ENCODE peak calls at places on chromosomes 1 and 21, in five cellular contexts. One of them, this sample, is unnamed. For H3K27me3, the result is how much of the 10 kb centered on the place peaks cover.

GRCh38 chr1:14583788-14584187 is 14.7 kb upstream of the KAZN start:
- DNase-seq in stomach: no peak
- DNase-seq in sigmoid colon: no peak
- DNase-seq in H1: no peak
- DNase-seq in esophagus muscularis mucosa: no peak
- DNase-seq in this sample: no peak

GRCh38 chr1:156103521-156103947 is 11.0 kb upstream of the LMNA start:
- DNase-seq in sigmoid colon: peak
- DNase-seq in esophagus muscularis mucosa: no peak
- DNase-seq in stomach: no peak
- DNase-seq in H1: no peak
- DNase-seq in this sample: peak

GRCh38 chr21:39057121-39057520 is 126.1 kb downstream of the PSMG1 start:
- DNase-seq in sigmoid colon: no peak
- DNase-seq in esophagus muscularis mucosa: no peak
- DNase-seq in H1: no peak
- DNase-seq in stomach: no peak
- DNase-seq in this sample: no peak

GRCh38 chr1:6991271-6991670 is 206.0 kb downstream of the CAMTA1 start:
- DNase-seq in sigmoid colon: no peak
- DNase-seq in esophagus muscularis mucosa: no peak
- DNase-seq in stomach: no peak
- DNase-seq in H1: no peak
- DNase-seq in this sample: no peak

GRCh38 chr21:44496900-44497550 is 41.7 kb downstream of the LRRC3 start:
- DNase-seq in esophagus muscularis mucosa: no peak
- DNase-seq in H1: no peak
- DNase-seq in stomach: no peak
- DNase-seq in sigmoid colon: no peak
- DNase-seq in this sample: no peak

GRCh38 chr1:158830074-158830677 is 975 bp upstream of the MNDA start:
- DNase-seq in sigmoid colon: no peak
- DNase-seq in H1: no peak
- DNase-seq in stomach: no peak
- DNase-seq in esophagus muscularis mucosa: no peak
- DNase-seq in this sample: no peak

GRCh38 chr21:39020751-39021474 is 162.3 kb downstream of the PSMG1 start:
- DNase-seq in sigmoid colon: peak
- DNase-seq in esophagus muscularis mucosa: no peak
- DNase-seq in H1: no peak
- DNase-seq in stomach: no peak
- DNase-seq in this sample: peak

GRCh38 chr1:80217377-80217986 is 1211.0 kb upstream of the ADGRL4 start:
- DNase-seq in stomach: no peak
- DNase-seq in H1: no peak
- DNase-seq in sigmoid colon: no peak
- DNase-seq in esophagus muscularis mucosa: no peak
- DNase-seq in this sample: no peak

GRCh38 chr1:197868751-197869501 is 33.5 kb upstream of the C1orf53 start:
- DNase-seq in esophagus muscularis mucosa: no peak
- DNase-seq in H1: peak
- DNase-seq in stomach: no peak
- DNase-seq in sigmoid colon: no peak
- DNase-seq in this sample: peak

GRCh38 chr1:9865745-9866144 is 42.0 kb upstream of the CLSTN1 start:
- DNase-seq in esophagus muscularis mucosa: no peak
- DNase-seq in H1: no peak
- DNase-seq in sigmoid colon: no peak
- DNase-seq in stomach: no peak
- DNase-seq in this sample: no peak

GRCh38 chr1:78619803-78620579 is at the start of gene IFI44L:
- DNase-seq in stomach: peak
- DNase-seq in sigmoid colon: no peak
- DNase-seq in H1: no peak
- DNase-seq in esophagus muscularis mucosa: no peak
- DNase-seq in this sample: peak

GRCh38 chr1:3597599-3597964 is 13.7 kb downstream of the MEGF6 start:
- DNase-seq in H1: no peak
- DNase-seq in esophagus muscularis mucosa: no peak
- DNase-seq in sigmoid colon: no peak
- DNase-seq in stomach: no peak
- DNase-seq in this sample: no peak

GRCh38 chr1:94285026-94285654 is 47.8 kb upstream of the ARHGAP29 start:
- DNase-seq in sigmoid colon: no peak
- DNase-seq in H1: no peak
- DNase-seq in esophagus muscularis mucosa: no peak
- DNase-seq in stomach: no peak
- DNase-seq in this sample: no peak

GRCh38 chr1:51642739-51643142 is 25.8 kb downstream of the OSBPL9 start:
- DNase-seq in stomach: no peak
- DNase-seq in esophagus muscularis mucosa: no peak
- DNase-seq in sigmoid colon: peak
- DNase-seq in H1: no peak
- DNase-seq in this sample: no peak

GRCh38 chr21:32772281-32773047 is 909 bp upstream of the PAXBP1 start:
- DNase-seq in esophagus muscularis mucosa: no peak
- DNase-seq in stomach: peak
- DNase-seq in H1: no peak
- DNase-seq in sigmoid colon: no peak
- DNase-seq in this sample: peak
- TF ChIP-seq POLR2A in esophagus muscularis mucosa: no peak
- TF ChIP-seq POLR2A in stomach: no peak
- TF ChIP-seq POLR2A in H1: no peak
- TF ChIP-seq POLR2A in sigmoid colon: no peak
- TF ChIP-seq POLR2A in this sample: peak

GRCh38 chr1:203439086-203439620 is 36.5 kb upstream of the PRELP start:
- DNase-seq in sigmoid colon: no peak
- DNase-seq in H1: no peak
- DNase-seq in stomach: no peak
- DNase-seq in esophagus muscularis mucosa: no peak
- DNase-seq in this sample: no peak
- H3K27me3 ChIP-seq in sigmoid colon: under half
- H3K27me3 ChIP-seq in H1: under half
- H3K27me3 ChIP-seq in stomach: under half
- H3K27me3 ChIP-seq in esophagus muscularis mucosa: under half
- H3K27me3 ChIP-seq in this sample: under half

GRCh38 chr1:23530089-23530749 is 814 bp downstream of the E2F2 start:
- DNase-seq in sigmoid colon: no peak
- DNase-seq in stomach: no peak
- DNase-seq in H1: no peak
- DNase-seq in esophagus muscularis mucosa: no peak
- DNase-seq in this sample: peak

GRCh38 chr1:23526329-23527041 is 4.5 kb downstream of the E2F2 start:
- DNase-seq in esophagus muscularis mucosa: no peak
- DNase-seq in stomach: no peak
- DNase-seq in sigmoid colon: no peak
- DNase-seq in H1: no peak
- DNase-seq in this sample: peak

GRCh38 chr1:23527366-23527765 is 3.7 kb downstream of the E2F2 start:
- DNase-seq in esophagus muscularis mucosa: no peak
- DNase-seq in sigmoid colon: no peak
- DNase-seq in stomach: no peak
- DNase-seq in H1: no peak
- DNase-seq in this sample: no peak

GRCh38 chr1:23529146-23530088 is 1.6 kb downstream of the E2F2 start:
- DNase-seq in stomach: no peak
- DNase-seq in H1: no peak
- DNase-seq in sigmoid colon: no peak
- DNase-seq in esophagus muscularis mucosa: no peak
- DNase-seq in this sample: peak

GRCh38 chr1:23528245-23528978 is 2.6 kb downstream of the E2F2 start:
- DNase-seq in sigmoid colon: peak
- DNase-seq in stomach: peak
- DNase-seq in H1: no peak
- DNase-seq in esophagus muscularis mucosa: peak
- DNase-seq in this sample: peak
- TF ChIP-seq EP300 in sigmoid colon: no peak
- TF ChIP-seq EP300 in stomach: no peak
- TF ChIP-seq EP300 in H1: no peak
- TF ChIP-seq EP300 in esophagus muscularis mucosa: no peak
- TF ChIP-seq EP300 in this sample: peak

DNA sequence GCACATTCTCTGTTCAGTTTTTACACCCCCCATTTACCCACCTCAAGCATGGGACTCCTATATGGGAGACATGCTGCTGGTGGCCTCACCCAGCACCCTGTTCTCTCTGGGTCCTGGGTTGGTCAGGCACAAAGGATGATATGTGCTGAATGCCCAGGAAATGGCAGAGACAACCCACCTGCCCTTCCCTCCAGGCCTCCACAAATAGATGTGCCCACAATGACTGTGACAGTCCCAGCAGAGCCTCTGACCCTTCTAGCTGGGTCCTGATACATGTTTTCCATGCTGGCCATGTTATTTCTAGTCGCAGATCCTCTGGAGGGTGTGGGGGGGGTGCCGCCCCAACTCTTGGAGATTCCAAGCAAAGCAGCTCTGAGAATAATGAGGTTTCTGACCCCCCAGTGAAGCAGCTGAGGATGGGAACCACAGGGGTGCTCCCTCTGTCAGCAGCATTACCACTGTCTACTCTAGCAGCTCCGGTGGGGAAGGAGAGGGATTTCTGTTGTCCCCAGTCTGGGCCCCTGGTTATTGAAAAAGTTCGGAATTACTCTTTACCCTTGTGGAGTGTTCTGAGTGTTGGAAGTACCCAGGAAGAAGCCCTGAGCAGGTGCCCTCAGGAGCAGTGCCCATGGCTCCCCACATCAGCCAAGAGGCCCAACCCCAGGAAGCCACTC is 1.2 kb upstream of the CCDC28B start:
- DNase-seq in sigmoid colon: no peak
- DNase-seq in stomach: no peak
- DNase-seq in esophagus muscularis mucosa: no peak
- DNase-seq in H1: no peak
- DNase-seq in this sample: no peak
- TF ChIP-seq POLR2A in sigmoid colon: no peak
- TF ChIP-seq POLR2A in stomach: no peak
- TF ChIP-seq POLR2A in esophagus muscularis mucosa: no peak
- TF ChIP-seq POLR2A in H1: peak
- TF ChIP-seq POLR2A in this sample: no peak

GRCh38 chr1:18635070-18635577 is 4.5 kb downstream of the PAX7 start:
- DNase-seq in sigmoid colon: no peak
- DNase-seq in stomach: no peak
- DNase-seq in esophagus muscularis mucosa: no peak
- DNase-seq in H1: no peak
- DNase-seq in this sample: no peak

GRCh38 chr1:18637553-18637960 is 6.9 kb downstream of the PAX7 start:
- DNase-seq in H1: no peak
- DNase-seq in esophagus muscularis mucosa: no peak
- DNase-seq in sigmoid colon: no peak
- DNase-seq in stomach: no peak
- DNase-seq in this sample: no peak

GRCh38 chr1:18636762-18637552 is 6.3 kb downstream of the PAX7 start:
- DNase-seq in H1: no peak
- DNase-seq in stomach: no peak
- DNase-seq in esophagus muscularis mucosa: no peak
- DNase-seq in sigmoid colon: no peak
- DNase-seq in this sample: no peak

GRCh38 chr1:18634276-18634675 is 3.6 kb downstream of the PAX7 start:
- DNase-seq in esophagus muscularis mucosa: no peak
- DNase-seq in stomach: no peak
- DNase-seq in sigmoid colon: no peak
- DNase-seq in H1: no peak
- DNase-seq in this sample: no peak

DNA sequence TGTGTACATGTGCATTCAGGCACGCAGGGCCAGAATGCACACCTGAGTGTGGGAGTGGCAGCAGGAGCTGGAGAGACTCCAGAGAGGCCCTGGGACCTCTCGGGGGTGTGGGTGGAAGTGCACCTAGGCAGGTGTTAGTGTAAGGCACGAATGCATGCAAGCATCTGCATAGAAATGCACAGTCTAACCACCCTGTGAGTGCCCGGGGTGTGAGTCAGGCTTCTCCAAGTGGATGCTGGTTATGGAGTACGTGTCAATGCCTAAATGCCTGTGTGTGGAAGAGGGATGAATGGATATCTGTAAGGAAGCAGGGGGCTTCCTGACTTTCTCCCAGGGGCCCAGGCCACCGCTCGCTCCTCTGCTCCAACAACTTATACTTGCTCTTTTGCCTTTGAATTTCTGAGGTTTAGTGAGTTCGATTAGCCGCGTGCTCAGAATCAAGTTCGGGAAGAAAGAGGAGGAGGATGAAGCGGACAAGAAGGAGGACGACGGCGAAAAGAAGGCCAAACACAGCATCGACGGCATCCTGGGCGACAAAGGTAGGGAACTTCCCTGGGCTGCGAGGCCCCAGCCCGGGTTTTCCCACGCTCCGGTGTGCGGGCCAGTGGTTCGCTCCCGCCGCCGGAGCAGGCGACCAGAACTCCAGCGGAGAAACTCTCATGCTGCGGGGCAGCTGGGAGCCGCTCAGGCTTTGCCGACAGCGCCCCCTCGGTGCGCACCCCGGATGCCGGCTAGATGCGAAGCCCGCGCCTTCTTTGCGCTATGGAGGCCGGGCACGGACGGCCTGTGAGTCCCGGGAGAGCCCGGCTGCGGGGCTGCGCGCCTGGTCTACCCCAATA is 5.4 kb downstream of the PAX7 start:
- DNase-seq in esophagus muscularis mucosa: no peak
- DNase-seq in H1: no peak
- DNase-seq in sigmoid colon: no peak
- DNase-seq in stomach: no peak
- DNase-seq in this sample: no peak
- H3K27me3 ChIP-seq in esophagus muscularis mucosa: half or more
- H3K27me3 ChIP-seq in H1: half or more
- H3K27me3 ChIP-seq in sigmoid colon: half or more
- H3K27me3 ChIP-seq in stomach: half or more
- H3K27me3 ChIP-seq in this sample: half or more

GRCh38 chr1:119140177-119141019 is at the start of gene WARS2:
- DNase-seq in stomach: peak
- DNase-seq in sigmoid colon: peak
- DNase-seq in esophagus muscularis mucosa: peak
- DNase-seq in H1: peak
- DNase-seq in this sample: peak

GRCh38 chr1:119141020-119141424 is 569 bp upstream of the WARS2 start:
- DNase-seq in stomach: no peak
- DNase-seq in esophagus muscularis mucosa: no peak
- DNase-seq in sigmoid colon: peak
- DNase-seq in H1: no peak
- DNase-seq in this sample: peak

GRCh38 chr1:119141660-119142059 is 1.2 kb upstream of the WARS2 start:
- DNase-seq in stomach: no peak
- DNase-seq in esophagus muscularis mucosa: no peak
- DNase-seq in H1: no peak
- DNase-seq in sigmoid colon: no peak
- DNase-seq in this sample: no peak

GRCh38 chr1:119139857-119140176 is 636 bp downstream of the WARS2 start:
- DNase-seq in stomach: no peak
- DNase-seq in esophagus muscularis mucosa: no peak
- DNase-seq in H1: no peak
- DNase-seq in sigmoid colon: peak
- DNase-seq in this sample: no peak

DNA sequence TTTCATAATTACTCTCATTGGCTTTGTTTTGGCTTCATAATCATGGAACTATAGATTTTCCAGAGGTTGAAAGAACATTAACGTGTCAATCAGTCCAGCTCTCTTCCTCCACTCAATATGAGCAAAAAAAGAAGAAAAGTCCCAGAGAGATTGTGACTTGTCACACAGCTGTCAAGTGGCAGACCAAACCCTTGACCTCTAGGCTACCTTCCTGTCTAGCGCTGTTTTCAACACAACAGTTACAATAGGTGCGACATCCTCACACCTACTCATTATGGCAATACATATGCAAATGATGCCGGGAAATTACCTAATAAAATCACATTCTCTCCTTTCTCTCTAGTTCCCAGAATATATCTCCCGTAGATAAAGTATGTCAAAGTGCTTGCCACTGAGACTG is 1.1 kb downstream of the WARS2 start:
- DNase-seq in sigmoid colon: no peak
- DNase-seq in H1: no peak
- DNase-seq in esophagus muscularis mucosa: no peak
- DNase-seq in stomach: no peak
- DNase-seq in this sample: no peak
- TF ChIP-seq EP300 in sigmoid colon: no peak
- TF ChIP-seq EP300 in H1: no peak
- TF ChIP-seq EP300 in esophagus muscularis mucosa: no peak
- TF ChIP-seq EP300 in stomach: no peak
- TF ChIP-seq EP300 in this sample: no peak